ENCODE peak calls at places on chromosomes 7 and 10, in nine cellular contexts. H is uterus, L is IMR-90, G is body of pancreas, B is K562, V is upper lobe of left lung, J is A549, Y is transverse colon, O is HCT116. I is an unnamed sample.

GRCh38 chr7:72490301-72490700 is 78.2 kb upstream of the CALN1 start:
- DNase-seq in H (no peak), L (no peak), G (no peak), B (no peak), V (no peak), J (no peak), Y (no peak), O (no peak), I (no peak)

GRCh38 chr10:131979821-131980270 is 1.9 kb downstream of the BNIP3 start:
- DNase-seq in H (no peak), L (peak; percentile 40), G (peak; percentile 65), B (peak; percentile 46), V (no peak), J (no peak), Y (no peak), O (no peak), I (peak; percentile 59)

GRCh38 chr7:149774237-149775175 is 1.1 kb upstream of the ZNF467 start:
- DNase-seq in H (no peak), L (no peak), G (peak; percentile 35), B (no peak), V (peak; percentile 47), J (peak; percentile 11), Y (peak; percentile 30), O (no peak), I (no peak)

GRCh38 chr7:112957901-112958300 is 128.7 kb downstream of the GPR85 start:
- DNase-seq in H (no peak), L (no peak), G (no peak), B (no peak), V (no peak), J (no peak), Y (no peak), O (no peak), I (no peak)

GRCh38 chr7:30595461-30596042 is 874 bp downstream of the GARS1 start:
- DNase-seq in H (no peak), L (no peak), G (no peak), B (no peak), V (no peak), J (no peak), Y (no peak), O (no peak), I (no peak)

GRCh38 chr10:58743466-58744115 is 230.9 kb downstream of the BICC1 start:
- DNase-seq in H (no peak), L (peak; percentile 85), G (no peak), B (no peak), V (no peak), J (peak; percentile 37), Y (no peak), O (no peak), I (no peak)

GRCh38 chr7:43878867-43879266 is 9.6 kb upstream of the MRPS24 start:
- DNase-seq in H (no peak), L (peak; percentile 37), G (no peak), B (no peak), V (no peak), J (no peak), Y (no peak), O (no peak), I (no peak)

GRCh38 chr10:103752680-103753248 is 102.6 kb downstream of the SH3PXD2A start:
- DNase-seq in H (no peak), L (no peak), G (peak; percentile 62), B (peak; percentile 34), V (no peak), J (peak; percentile 35), Y (no peak), O (no peak), I (peak; percentile 62)

GRCh38 chr10:13161267-13162012 is at the start of gene MCM10:
- DNase-seq in H (peak; percentile 99), L (peak; percentile 100), G (peak; percentile 99), B (peak; percentile 95), V (peak; percentile 98), J (peak; percentile 99), Y (peak; percentile 99), O (peak; percentile 99), I (peak; percentile 99)

GRCh38 chr10:13162013-13162364 is 631 bp downstream of the MCM10 start:
- DNase-seq in H (no peak), L (no peak), G (no peak), B (peak; percentile 18), V (no peak), J (no peak), Y (no peak), O (no peak), I (no peak)

GRCh38 chr10:13160934-13161266 is 458 bp upstream of the MCM10 start:
- DNase-seq in H (no peak), L (no peak), G (no peak), B (no peak), V (no peak), J (no peak), Y (no peak), O (no peak), I (no peak)

GRCh38 chr10:13163859-13164258 is 2.5 kb downstream of the MCM10 start:
- DNase-seq in H (no peak), L (no peak), G (no peak), B (no peak), V (no peak), J (no peak), Y (no peak), O (no peak), I (no peak)

DNA sequence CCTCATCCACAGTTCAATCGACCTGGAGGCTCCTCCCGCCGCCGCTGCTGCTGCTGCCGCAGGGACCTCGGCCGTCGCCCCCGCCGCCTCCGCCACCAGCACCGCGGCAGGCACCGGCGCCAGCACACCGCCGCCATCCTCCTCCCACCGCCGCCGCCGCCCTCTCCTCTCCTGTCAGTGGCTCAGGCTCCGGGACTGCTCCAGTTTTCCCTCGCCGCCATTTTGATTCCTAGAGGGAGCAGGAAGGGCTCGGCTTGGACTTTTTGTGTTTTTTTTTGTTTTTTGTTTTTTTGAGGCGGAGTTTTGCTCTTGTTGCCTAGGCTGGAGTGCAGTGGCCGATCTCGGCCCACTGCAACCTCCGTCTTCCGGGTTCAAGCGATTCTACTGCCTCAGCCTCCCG is 3.0 kb upstream of the MCM10 start:
- DNase-seq in H (no peak), L (no peak), G (peak; percentile 31), B (no peak), V (no peak), J (no peak), Y (no peak), O (no peak), I (peak; percentile 37)
- H3K4me3 ChIP-seq in H (no peak overlapping the region), L (no peak overlapping the region), G (no peak overlapping the region), B (no peak overlapping the region), V (peak overlapping the region; percentile 30), J (no peak overlapping the region), Y (peak overlapping the region; percentile 30), O (no peak overlapping the region), I (peak overlapping the region; percentile 19)

DNA sequence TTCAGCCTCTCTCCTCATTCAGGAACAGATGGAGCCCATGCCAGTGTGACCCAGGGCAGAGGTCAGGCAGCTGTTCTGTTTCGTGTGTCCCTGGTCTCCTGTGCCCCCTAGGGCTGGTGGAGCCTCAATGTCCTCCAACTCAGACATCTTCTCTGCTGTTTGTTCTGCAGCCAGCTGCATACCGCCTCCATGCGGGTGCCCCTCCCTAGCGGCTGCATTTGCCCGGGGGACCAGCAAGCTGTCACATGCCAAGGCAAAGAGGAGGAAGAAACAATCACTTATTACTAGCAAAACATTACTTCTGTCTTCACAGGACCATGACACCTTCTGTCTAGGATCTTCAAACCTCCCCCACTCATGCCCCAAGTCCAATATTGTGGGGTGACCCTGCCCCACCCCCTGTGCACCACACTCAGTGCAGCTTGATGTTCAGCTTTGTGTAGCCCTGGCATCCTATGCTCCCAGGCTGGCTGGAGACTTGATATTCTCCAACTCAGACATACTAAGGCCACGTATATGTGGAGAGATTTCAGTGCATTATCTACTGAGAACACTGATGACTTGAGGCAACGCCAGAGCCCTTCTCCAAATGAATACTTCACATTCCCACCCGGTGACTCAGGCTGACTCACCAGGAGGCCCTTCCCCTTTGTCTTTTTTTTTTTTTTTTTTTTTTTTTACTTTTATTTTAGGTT is 188.9 kb downstream of the SKIDA1 start:
- DNase-seq in H (peak; percentile 53), L (peak; percentile 97), G (peak; percentile 35), B (peak; percentile 67), V (peak; percentile 57), J (peak; percentile 97), Y (no peak), O (peak; percentile 84), I (peak; percentile 54)
- TF ChIP-seq POLR2A in H (no peak), L (no peak), G (no peak), B (no peak), V (no peak), J (no peak), Y (no peak), O (no peak), I (no peak)

GRCh38 chr10:63759335-63759734 is 238.1 kb downstream of the REEP3 start:
- DNase-seq in H (no peak), L (no peak), G (no peak), B (no peak), V (no peak), J (no peak), Y (no peak), O (no peak), I (no peak)

GRCh38 chr10:63761243-63761642 is 240.0 kb downstream of the REEP3 start:
- DNase-seq in H (no peak), L (no peak), G (no peak), B (no peak), V (no peak), J (peak; percentile 19), Y (no peak), O (no peak), I (no peak)

GRCh38 chr10:63760034-63760707 is 239.0 kb downstream of the REEP3 start:
- DNase-seq in H (no peak), L (no peak), G (no peak), B (no peak), V (no peak), J (no peak), Y (no peak), O (no peak), I (no peak)

GRCh38 chr10:63758080-63758479 is 236.9 kb downstream of the REEP3 start:
- DNase-seq in H (no peak), L (peak; percentile 68), G (no peak), B (no peak), V (no peak), J (no peak), Y (no peak), O (no peak), I (no peak)

DNA sequence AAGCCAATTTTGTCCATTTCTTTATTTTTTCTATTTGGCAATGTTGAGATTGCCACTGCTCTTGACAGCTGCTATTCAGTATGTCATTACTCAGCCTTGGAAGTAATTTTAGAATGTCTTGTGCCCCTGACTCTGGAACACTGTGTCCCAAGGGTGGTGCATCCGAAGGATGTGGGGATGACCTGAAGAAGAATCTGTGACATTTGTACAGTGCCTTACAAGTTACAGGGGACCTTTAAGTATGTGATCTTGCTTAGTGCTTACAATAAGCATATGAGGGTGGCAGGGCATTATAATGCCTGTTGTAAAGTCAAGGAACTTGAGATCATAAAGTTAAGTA is 239.5 kb downstream of the REEP3 start:
- DNase-seq in H (no peak), L (no peak), G (no peak), B (no peak), V (no peak), J (no peak), Y (no peak), O (no peak), I (no peak)
- H3K27ac ChIP-seq in H (no peak overlapping the region), L (no peak overlapping the region), G (no peak overlapping the region), B (no peak overlapping the region), V (peak overlapping the region; percentile 40), J (no peak overlapping the region), Y (no peak overlapping the region), O (no peak overlapping the region), I (no peak overlapping the region)

DNA sequence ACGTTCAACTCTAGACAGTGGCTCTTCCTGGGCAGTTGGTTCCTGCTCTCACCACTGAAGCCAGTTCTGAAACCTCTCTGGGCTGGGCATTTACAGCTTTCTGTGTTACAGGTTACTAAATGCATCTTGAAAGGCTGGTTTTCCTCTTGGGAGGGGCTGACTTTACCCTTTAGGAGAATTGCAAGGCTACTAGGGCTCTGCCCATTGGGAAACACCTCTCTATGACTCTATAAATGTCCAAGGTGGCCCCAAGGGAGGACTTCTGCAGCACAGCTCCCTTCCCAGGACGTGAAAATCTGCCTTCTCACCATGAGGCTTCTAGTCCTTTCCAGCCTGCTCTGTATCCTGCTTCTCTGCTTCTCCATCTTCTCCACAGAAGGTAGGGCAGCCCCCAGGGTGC is at the start of gene GPR15LG:
- DNase-seq in H (no peak), L (no peak), G (no peak), B (no peak), V (no peak), J (no peak), Y (peak; percentile 81), O (no peak), I (no peak)
- H3K4me3 ChIP-seq in H (no peak within 1 kb of the TSS), L (no peak within 1 kb of the TSS), G (no peak within 1 kb of the TSS), B (no peak within 1 kb of the TSS), V (no peak within 1 kb of the TSS), J (no peak within 1 kb of the TSS), Y (peak within 1 kb of the TSS; percentile 39), O (no peak within 1 kb of the TSS), I (no peak within 1 kb of the TSS)

I was measured in testis.